ENCODE peak calls at places on chromosomes 16 and 17, in eight cellular contexts. O is thoracic aorta, I is heart right ventricle, U is Peyer's patch, Q is prostate gland, S is IMR-90, D is neuronal stem cell, V is astrocyte. C is an unnamed sample.

GRCh38 chr16:10076037-10076436 is 106.2 kb downstream of the GRIN2A start:
- DNase-seq in O (no peak), I (no peak), U (no peak), Q (no peak), S (no peak), D (no peak), V (no peak), C (no peak)

GRCh38 chr17:6636105-6636504 is 4.4 kb downstream of the KIAA0753 start:
- DNase-seq in O (no peak), I (no peak), U (no peak), Q (no peak), S (no peak), D (no peak), V (no peak), C (no peak)

GRCh38 chr17:48127371-48128051 is 19.9 kb downstream of the SNX11 start:
- DNase-seq in O (no peak), I (no peak), U (peak; percentile 46), Q (no peak), S (no peak), D (no peak), V (peak; percentile 23), C (no peak)

GRCh38 chr17:73503560-73503959 is 140.7 kb downstream of the SDK2 start:
- DNase-seq in O (no peak), I (no peak), U (no peak), Q (no peak), S (no peak), D (no peak), V (no peak), C (no peak)

GRCh38 chr17:76200354-76200753 is 39.9 kb downstream of the RNF157 start:
- DNase-seq in O (no peak), I (no peak), U (no peak), Q (no peak), S (no peak), D (no peak), V (no peak), C (no peak)

GRCh38 chr17:385195-385835 is 32.7 kb upstream of the RPH3AL start:
- DNase-seq in O (no peak), I (peak; percentile 81), U (peak; percentile 65), Q (no peak), S (no peak), D (peak; percentile 47), V (no peak), C (no peak)

GRCh38 chr17:46011711-46012505 is 12.9 kb downstream of the STH start:
- DNase-seq in O (no peak), I (no peak), U (no peak), Q (no peak), S (no peak), D (no peak), V (no peak), C (no peak)

GRCh38 chr16:66159987-66160386 is 206.5 kb upstream of the CDH5 start:
- DNase-seq in O (no peak), I (no peak), U (no peak), Q (no peak), S (peak; percentile 30), D (no peak), V (no peak), C (no peak)

GRCh38 chr17:17815436-17816200 is 21.2 kb downstream of the SREBF1 start:
- DNase-seq in O (no peak), I (no peak), U (no peak), Q (no peak), S (no peak), D (no peak), V (no peak), C (no peak)

GRCh38 chr17:22138861-22139469 is 446.6 kb downstream of the KCNJ18 start:
- DNase-seq in O (no peak), I (no peak), U (no peak), Q (no peak), S (no peak), D (no peak), V (no peak), C (no peak)

GRCh38 chr17:28056276-28056620 is 13.8 kb downstream of the NLK start:
- DNase-seq in O (no peak), I (no peak), U (no peak), Q (no peak), S (no peak), D (no peak), V (no peak), C (no peak)
- H3K27ac ChIP-seq in O (no peak overlapping the region), I (no peak overlapping the region), U (no peak overlapping the region), Q (no peak overlapping the region), S (no peak overlapping the region), D (no peak overlapping the region), V (no peak overlapping the region), C (no peak overlapping the region)

GRCh38 chr17:27608330-27609230 is 22.4 kb upstream of the LGALS9 start:
- DNase-seq in O (no peak), I (no peak), U (no peak), Q (no peak), S (no peak), D (no peak), V (no peak), C (no peak)
- H3K36me3 ChIP-seq in O (peaks cover 25% of the 10 kb centered on the region), I (no peaks in the 10 kb centered on the region), U (peaks cover 91% of the 10 kb centered on the region), Q (peaks cover 3% of the 10 kb centered on the region), S (peaks cover 90% of the 10 kb centered on the region), D (peaks cover 17% of the 10 kb centered on the region), V (peaks cover 28% of the 10 kb centered on the region), C (peaks cover 57% of the 10 kb centered on the region)

GRCh38 chr17:39603304-39604016 is 4.3 kb downstream of the NEUROD2 start:
- DNase-seq in O (no peak), I (no peak), U (no peak), Q (no peak), S (no peak), D (no peak), V (no peak), C (no peak)
- H3K27ac ChIP-seq in O (no peak overlapping the region), I (no peak overlapping the region), U (no peak overlapping the region), Q (no peak overlapping the region), S (no peak overlapping the region), D (no peak overlapping the region), V (no peak overlapping the region), C (no peak overlapping the region)

DNA sequence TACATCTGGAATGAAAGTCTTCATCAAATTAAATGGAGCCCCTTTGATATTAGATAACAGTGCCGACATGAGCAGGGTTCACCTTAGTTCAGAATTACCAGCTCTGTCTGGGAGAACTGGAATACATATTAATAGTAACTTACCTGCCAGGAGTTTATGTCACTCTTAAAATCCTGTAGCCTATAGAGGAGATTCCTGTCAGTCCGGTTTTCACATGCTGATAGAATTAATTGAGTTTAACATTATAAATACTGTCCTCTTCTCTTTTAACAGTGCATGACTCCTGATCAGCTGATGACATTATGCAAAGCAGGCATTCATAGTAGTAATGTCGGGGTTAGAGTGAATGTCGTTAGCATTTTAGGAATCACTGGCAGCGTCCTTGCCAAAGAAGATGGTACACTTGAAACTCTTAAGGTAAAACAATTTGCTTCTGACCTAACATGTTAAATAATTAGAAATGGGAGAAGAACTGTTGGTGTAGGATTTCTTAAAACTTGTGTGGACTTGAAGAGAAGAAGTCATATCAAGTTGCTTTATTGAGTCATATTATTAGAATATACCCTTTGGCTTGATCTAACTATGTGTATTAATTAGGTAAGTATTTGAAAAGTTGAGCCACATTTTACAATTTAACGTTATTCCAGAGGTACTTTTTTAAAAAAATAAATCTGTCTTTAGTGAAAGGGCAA is 34.3 kb downstream of the HEATR3 start:
- DNase-seq in O (no peak), I (no peak), U (no peak), Q (peak; percentile 8), S (no peak), D (no peak), V (no peak), C (no peak)
- H3K36me3 ChIP-seq in O (peaks cover 19% of the 10 kb centered on the region), I (peaks cover 3% of the 10 kb centered on the region), U (peaks cover 47% of the 10 kb centered on the region), Q (no peaks in the 10 kb centered on the region), S (peaks cover 30% of the 10 kb centered on the region), D (peaks cover 6% of the 10 kb centered on the region), V (peaks cover 24% of the 10 kb centered on the region), C (peaks cover 49% of the 10 kb centered on the region)

GRCh38 chr17:41681776-41682175 is 6.9 kb upstream of the EIF1 start:
- DNase-seq in O (no peak), I (no peak), U (no peak), Q (no peak), S (no peak), D (no peak), V (no peak), C (no peak)

GRCh38 chr17:41678907-41679739 is 9.6 kb upstream of the EIF1 start:
- DNase-seq in O (no peak), I (peak; percentile 53), U (peak; percentile 70), Q (no peak), S (peak; percentile 28), D (no peak), V (peak; percentile 74), C (no peak)

GRCh38 chr17:41680426-41681040 is 8.2 kb upstream of the EIF1 start:
- DNase-seq in O (no peak), I (no peak), U (no peak), Q (no peak), S (no peak), D (no peak), V (no peak), C (no peak)

GRCh38 chr17:41678411-41678906 is 10.2 kb upstream of the EIF1 start:
- DNase-seq in O (no peak), I (no peak), U (no peak), Q (no peak), S (peak; percentile 9), D (no peak), V (no peak), C (no peak)

DNA sequence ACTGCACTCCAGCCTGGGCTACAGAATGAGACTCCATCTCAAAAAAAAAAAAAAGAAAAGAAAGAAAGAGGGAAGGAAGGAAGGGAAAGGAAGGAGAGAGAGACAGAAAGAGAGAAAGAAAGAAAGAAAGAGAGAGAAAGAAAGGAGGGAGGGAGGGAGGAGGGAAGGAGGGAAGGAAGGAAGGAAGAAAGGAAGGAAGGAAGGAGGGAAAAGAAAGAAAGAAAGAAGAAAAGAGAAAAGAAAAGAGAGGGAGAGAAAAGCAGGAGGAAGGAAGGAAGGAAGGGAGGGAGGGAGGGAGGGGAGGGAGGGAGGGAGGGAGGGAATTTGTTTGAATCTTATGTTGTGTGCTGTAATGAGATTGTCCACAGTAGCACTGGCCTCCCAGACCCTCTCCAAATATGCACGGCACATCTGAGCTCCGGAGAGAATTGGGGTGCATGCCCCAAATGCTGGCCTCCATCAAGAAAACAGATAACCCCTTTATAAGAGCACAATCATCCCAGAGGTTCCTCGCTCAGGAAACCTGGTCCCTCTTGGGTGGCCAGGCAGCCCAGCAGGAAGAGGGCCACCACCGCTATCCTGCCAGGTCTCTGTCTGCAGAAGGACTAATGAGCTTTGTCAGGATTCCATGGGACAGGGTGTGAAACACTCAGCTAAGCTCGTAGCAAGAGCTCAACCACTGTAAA is 8.8 kb upstream of the EIF1 start:
- DNase-seq in O (no peak), I (no peak), U (no peak), Q (no peak), S (no peak), D (no peak), V (no peak), C (no peak)
- H3K27ac ChIP-seq in O (peak overlapping the region; percentile 17), I (peak overlapping the region; percentile 73), U (no peak overlapping the region), Q (no peak overlapping the region), S (no peak overlapping the region), D (no peak overlapping the region), V (no peak overlapping the region), C (peak overlapping the region; percentile 56)